ENCODE peak calls at places on chromosome 15, in four cellular contexts. Q, A, T and J are unnamed samples. For H3K9me3 and H3K4me1, the result is how much of the 10 kb centered on the place peaks cover.

GRCh38 chr15:47517737-47518136 is 199.6 kb upstream of the SEMA6D start:
- DNase-seq in Q (no peak), A (no peak), T (no peak), J (no peak)

GRCh38 chr15:45903283-45903682 is 268.5 kb downstream of the SQOR start:
- DNase-seq in T (no peak), Q (no peak), A (no peak), J (no peak)

GRCh38 chr15:98914626-98915025 is 93.0 kb downstream of the PGPEP1L start:
- DNase-seq in A (peak), Q (no peak), T (peak), J (no peak)

GRCh38 chr15:62119926-62120273 is 45.2 kb downstream of the C2CD4B start:
- DNase-seq in T (no peak), Q (no peak), A (no peak), J (no peak)

GRCh38 chr15:101273534-101273933 is 3.8 kb downstream of the SELENOS start:
- DNase-seq in Q (no peak), A (no peak), T (no peak), J (no peak)

GRCh38 chr15:79674124-79674465 is 222.7 kb downstream of the MTHFS start:
- DNase-seq in A (no peak), Q (no peak), T (no peak), J (no peak)

GRCh38 chr15:27530994-27531393 is 560.0 kb downstream of the GABRG3 start:
- DNase-seq in A (no peak), Q (no peak), T (no peak), J (no peak)

GRCh38 chr15:36284911-36285310 is 294.5 kb upstream of the CDIN1 start:
- DNase-seq in A (no peak), Q (no peak), T (no peak), J (no peak)

GRCh38 chr15:29113336-29114276 is 156.0 kb downstream of the NSMCE3 start:
- DNase-seq in Q (no peak), T (no peak), A (no peak), J (no peak)

GRCh38 chr15:68413363-68414255 is 18.4 kb downstream of the ITGA11 start:
- DNase-seq in Q (peak), T (no peak), A (no peak), J (no peak)

GRCh38 chr15:68795298-68795848 is 25.3 kb downstream of the ANP32A start:
- DNase-seq in T (peak), Q (peak), A (peak), J (peak)

GRCh38 chr15:84797212-84797611 is 19.9 kb upstream of the ALPK3 start:
- DNase-seq in A (no peak), Q (no peak), T (peak), J (no peak)

GRCh38 chr15:43748376-43748775 is 2.1 kb downstream of the PDIA3 start:
- DNase-seq in Q (no peak), A (no peak), T (peak), J (peak)

GRCh38 chr15:62469874-62470688 is 305.0 kb upstream of the C2CD4B start:
- DNase-seq in A (peak), T (peak), Q (no peak), J (no peak)

GRCh38 chr15:25094066-25094465 is 139.3 kb downstream of the SNRPN start:
- DNase-seq in A (no peak), Q (no peak), T (no peak), J (no peak)
- H3K9me3 ChIP-seq in A (under half), Q (half or more), T (under half), J (under half)

GRCh38 chr15:56456229-56456628 is 8.7 kb downstream of the MNS1 start:
- DNase-seq in Q (no peak), A (no peak), T (no peak), J (no peak)
- H3K4me1 ChIP-seq in Q (under half), A (under half), T (under half), J (under half)

GRCh38 chr15:25208735-25209134 is 230.1 kb downstream of the UBE3A start:
- DNase-seq in Q (no peak), T (no peak), A (no peak), J (no peak)

DNA sequence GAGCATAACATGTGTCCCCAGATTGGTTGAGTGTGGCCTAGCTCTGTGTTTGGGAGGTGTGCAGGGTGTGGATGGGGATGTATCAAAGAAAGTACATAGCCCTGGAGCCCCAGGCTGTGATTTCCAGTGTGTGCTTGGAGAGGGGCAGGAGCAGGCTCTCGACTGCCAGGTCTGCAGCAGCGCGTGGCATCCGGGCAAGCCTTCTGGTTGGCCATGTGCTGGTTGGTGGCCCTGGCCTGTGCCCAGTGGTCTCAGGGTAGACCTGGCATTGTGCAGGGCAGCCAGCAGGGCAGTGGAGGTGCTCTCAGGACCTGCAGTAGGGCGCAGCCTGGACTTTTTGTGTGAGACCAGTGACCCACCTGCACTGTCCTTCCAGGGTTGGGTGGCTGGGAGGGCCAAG is 231.5 kb downstream of the UBE3A start:
- DNase-seq in A (no peak), T (no peak), Q (no peak), J (no peak)
- H3K9me3 ChIP-seq in A (under half), T (half or more), Q (half or more), J (under half)

DNA sequence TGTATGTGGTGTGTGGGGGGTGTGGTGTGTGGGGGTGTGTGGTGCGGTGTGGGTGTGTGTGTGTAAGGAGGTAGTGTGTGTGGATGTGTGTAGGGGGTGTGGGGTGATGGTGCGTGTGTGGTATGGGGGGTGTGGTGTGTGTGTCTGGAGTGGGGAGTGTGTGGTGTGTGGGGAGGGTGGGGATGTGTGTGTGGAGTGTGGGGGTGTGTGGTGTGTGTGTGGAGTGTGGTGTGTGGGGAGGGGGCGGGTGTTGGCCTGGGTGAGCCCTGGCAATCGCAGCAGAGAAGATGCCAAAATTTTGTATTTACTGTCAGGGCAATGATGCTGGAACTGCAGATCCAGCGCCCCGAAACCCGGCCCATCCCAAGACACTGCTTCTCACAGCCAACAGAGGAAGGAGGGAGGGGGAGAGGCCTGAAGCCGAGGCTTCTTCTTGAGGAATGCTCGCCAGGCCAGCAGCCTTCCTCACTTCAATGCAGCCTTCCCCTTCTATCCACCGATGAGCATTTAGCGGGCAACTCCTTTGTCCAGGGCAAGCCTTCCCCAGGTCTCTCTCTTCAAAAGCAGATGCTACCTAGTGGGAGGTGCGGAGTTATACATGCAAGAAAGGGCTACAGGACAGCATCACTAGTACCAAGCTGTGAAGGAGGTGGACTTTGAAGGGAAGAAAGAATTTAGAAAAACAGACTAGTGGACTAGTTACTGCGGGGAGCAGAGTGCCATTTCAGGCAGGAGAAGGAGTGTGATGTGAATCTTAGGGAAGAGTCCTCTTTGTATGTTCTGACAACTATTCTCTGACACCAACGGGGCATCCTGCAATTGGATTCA is 12.0 kb upstream of the SRP14 start:
- DNase-seq in Q (peak), A (peak), T (no peak), J (no peak)
- H3K4me1 ChIP-seq in Q (under half), A (half or more), T (under half), J (under half)

DNA sequence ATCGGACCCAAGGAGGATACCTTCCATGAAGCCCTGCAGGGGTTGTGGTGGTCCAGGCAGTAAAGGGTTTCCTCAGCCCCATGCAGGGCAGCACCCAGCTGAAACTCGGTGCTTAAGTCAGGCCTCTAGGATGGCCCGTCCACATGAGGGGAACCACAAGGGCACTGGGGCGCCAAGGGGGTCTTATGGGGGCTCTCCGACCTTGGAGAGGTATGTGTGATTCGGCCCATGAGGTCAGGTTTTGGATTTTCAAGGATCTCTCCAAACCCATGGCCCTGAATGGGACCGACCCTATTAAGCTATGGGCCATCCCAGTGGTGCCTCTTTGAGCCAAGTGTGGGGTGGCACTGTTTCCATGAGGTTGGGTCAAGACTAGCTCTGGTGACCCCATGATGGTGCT is 233.3 kb downstream of the SNRPN start:
- DNase-seq in A (no peak), T (no peak), Q (no peak), J (no peak)
- H3K9me3 ChIP-seq in A (under half), T (half or more), Q (half or more), J (under half)

GRCh38 chr15:90598053-90598577 is 68.4 kb downstream of the CRTC3 start:
- DNase-seq in Q (no peak), T (no peak), A (peak), J (peak)
- H3K4me1 ChIP-seq in Q (under half), T (under half), A (half or more), J (under half)

DNA sequence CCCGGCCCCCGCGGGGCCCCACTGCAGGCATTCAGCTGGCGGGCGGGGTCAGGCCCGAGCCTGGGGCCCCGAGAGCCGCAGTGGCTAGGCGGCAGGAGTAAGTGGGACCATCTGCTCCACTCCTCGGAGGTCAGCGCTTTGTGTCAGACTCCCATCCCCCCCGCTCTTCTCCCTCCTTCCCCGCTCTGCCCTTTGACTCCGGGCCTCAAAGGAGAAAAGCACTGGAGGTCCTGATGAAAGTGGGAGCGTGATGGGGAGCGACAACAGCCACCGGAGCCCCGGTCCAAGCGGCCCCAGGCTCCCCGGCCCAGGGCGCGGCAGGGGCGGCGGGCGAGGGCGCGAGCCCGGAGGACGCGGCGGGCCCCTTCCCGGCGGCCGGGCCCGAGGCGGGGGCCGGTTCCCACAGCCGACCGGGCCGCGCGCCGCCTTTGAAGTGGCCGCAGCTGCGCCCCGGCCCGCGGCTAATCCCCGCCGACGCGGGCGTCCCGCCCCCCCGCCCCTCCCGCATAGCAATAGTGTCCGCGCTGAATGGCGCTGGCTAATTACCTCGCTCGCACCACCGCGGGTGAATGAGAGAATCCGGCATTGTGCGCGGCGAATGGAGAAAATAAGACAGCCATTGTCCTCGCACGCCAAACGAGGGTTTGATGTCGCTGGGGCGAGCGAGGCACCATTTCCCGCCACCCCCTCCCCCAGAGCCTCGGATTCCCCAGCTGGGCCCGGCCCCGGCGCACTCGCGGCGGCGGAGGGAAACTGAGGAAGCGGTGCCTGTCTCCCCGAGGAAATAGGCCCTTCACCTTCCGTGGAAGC is 22.4 kb downstream of the IGDCC3 start:
- DNase-seq in A (no peak), T (no peak), Q (no peak), J (no peak)
- H3K9me3 ChIP-seq in A (under half), T (under half), Q (under half), J (under half)